ENCODE peak calls at places on chromosomes 7 and 10, in nine cellular contexts. One of them, this sample, is unnamed.

GRCh38 chr10:130491698-130492050 is 355.5 kb downstream of the GLRX3 start:
- DNase-seq in GM12865: no peak
- DNase-seq in GM20000: no peak
- DNase-seq in tibial artery: no peak
- DNase-seq in lower leg skin: no peak
- DNase-seq in mammary epithelial cell: no peak
- DNase-seq in cardiac fibroblast: no peak
- DNase-seq in epithelial cell of proximal tubule: no peak
- DNase-seq in fibroblast of the aortic adventitia: no peak
- DNase-seq in this sample: no peak

GRCh38 chr7:101915000-101915399 is 97.6 kb downstream of the CUX1 start:
- DNase-seq in GM12865: no peak
- DNase-seq in GM20000: no peak
- DNase-seq in tibial artery: no peak
- DNase-seq in lower leg skin: no peak
- DNase-seq in mammary epithelial cell: no peak
- DNase-seq in cardiac fibroblast: no peak
- DNase-seq in epithelial cell of proximal tubule: no peak
- DNase-seq in fibroblast of the aortic adventitia: no peak
- DNase-seq in this sample: no peak

GRCh38 chr7:114663502-114663901 is 248.9 kb downstream of the FOXP2 start:
- DNase-seq in GM12865: peak
- DNase-seq in GM20000: no peak
- DNase-seq in tibial artery: no peak
- DNase-seq in lower leg skin: no peak
- DNase-seq in mammary epithelial cell: peak
- DNase-seq in cardiac fibroblast: peak
- DNase-seq in epithelial cell of proximal tubule: peak
- DNase-seq in fibroblast of the aortic adventitia: peak
- DNase-seq in this sample: no peak

GRCh38 chr7:36535866-36536664 is 146.4 kb downstream of the ANLN start:
- DNase-seq in GM12865: no peak
- DNase-seq in GM20000: no peak
- DNase-seq in tibial artery: no peak
- DNase-seq in lower leg skin: no peak
- DNase-seq in mammary epithelial cell: peak
- DNase-seq in cardiac fibroblast: no peak
- DNase-seq in epithelial cell of proximal tubule: no peak
- DNase-seq in fibroblast of the aortic adventitia: no peak
- DNase-seq in this sample: no peak

GRCh38 chr7:44212018-44212417 is 11.2 kb downstream of the YKT6 start:
- DNase-seq in GM12865: no peak
- DNase-seq in GM20000: no peak
- DNase-seq in tibial artery: no peak
- DNase-seq in lower leg skin: no peak
- DNase-seq in mammary epithelial cell: no peak
- DNase-seq in cardiac fibroblast: no peak
- DNase-seq in epithelial cell of proximal tubule: no peak
- DNase-seq in fibroblast of the aortic adventitia: no peak
- DNase-seq in this sample: no peak

GRCh38 chr7:149722356-149722957 is 50.9 kb downstream of the ZNF467 start:
- DNase-seq in GM12865: no peak
- DNase-seq in GM20000: no peak
- DNase-seq in tibial artery: no peak
- DNase-seq in lower leg skin: no peak
- DNase-seq in mammary epithelial cell: no peak
- DNase-seq in cardiac fibroblast: no peak
- DNase-seq in epithelial cell of proximal tubule: no peak
- DNase-seq in fibroblast of the aortic adventitia: no peak
- DNase-seq in this sample: no peak

GRCh38 chr7:98165827-98166667 is 45.2 kb upstream of the BHLHA15 start:
- DNase-seq in GM12865: peak
- DNase-seq in GM20000: peak
- DNase-seq in tibial artery: no peak
- DNase-seq in lower leg skin: no peak
- DNase-seq in mammary epithelial cell: peak
- DNase-seq in cardiac fibroblast: peak
- DNase-seq in epithelial cell of proximal tubule: no peak
- DNase-seq in fibroblast of the aortic adventitia: peak
- DNase-seq in this sample: peak

GRCh38 chr7:14449291-14449690 is 453.3 kb downstream of the DGKB start:
- DNase-seq in GM12865: no peak
- DNase-seq in GM20000: no peak
- DNase-seq in tibial artery: no peak
- DNase-seq in lower leg skin: no peak
- DNase-seq in mammary epithelial cell: no peak
- DNase-seq in cardiac fibroblast: no peak
- DNase-seq in epithelial cell of proximal tubule: no peak
- DNase-seq in fibroblast of the aortic adventitia: no peak
- DNase-seq in this sample: no peak

GRCh38 chr10:101545898-101546297 is 42.2 kb downstream of the POLL start:
- DNase-seq in GM12865: no peak
- DNase-seq in GM20000: no peak
- DNase-seq in tibial artery: no peak
- DNase-seq in lower leg skin: no peak
- DNase-seq in mammary epithelial cell: no peak
- DNase-seq in cardiac fibroblast: no peak
- DNase-seq in epithelial cell of proximal tubule: no peak
- DNase-seq in fibroblast of the aortic adventitia: no peak
- DNase-seq in this sample: no peak

GRCh38 chr7:29998489-29998888 is 8.9 kb upstream of the SCRN1 start:
- DNase-seq in GM12865: no peak
- DNase-seq in GM20000: no peak
- DNase-seq in tibial artery: no peak
- DNase-seq in lower leg skin: no peak
- DNase-seq in mammary epithelial cell: no peak
- DNase-seq in cardiac fibroblast: no peak
- DNase-seq in epithelial cell of proximal tubule: no peak
- DNase-seq in fibroblast of the aortic adventitia: no peak
- DNase-seq in this sample: no peak

GRCh38 chr10:23514321-23514720 is 75.4 kb downstream of the OTUD1 start:
- DNase-seq in GM12865: no peak
- DNase-seq in GM20000: no peak
- DNase-seq in tibial artery: no peak
- DNase-seq in lower leg skin: no peak
- DNase-seq in mammary epithelial cell: peak
- DNase-seq in cardiac fibroblast: no peak
- DNase-seq in epithelial cell of proximal tubule: no peak
- DNase-seq in fibroblast of the aortic adventitia: no peak
- DNase-seq in this sample: no peak

GRCh38 chr7:156612930-156613329 is 27.6 kb upstream of the RNF32 start:
- DNase-seq in GM12865: peak
- DNase-seq in GM20000: no peak
- DNase-seq in tibial artery: no peak
- DNase-seq in lower leg skin: no peak
- DNase-seq in mammary epithelial cell: no peak
- DNase-seq in cardiac fibroblast: no peak
- DNase-seq in epithelial cell of proximal tubule: no peak
- DNase-seq in fibroblast of the aortic adventitia: no peak
- DNase-seq in this sample: no peak

GRCh38 chr7:26413007-26413691 is 121.5 kb downstream of the SNX10 start:
- DNase-seq in GM12865: no peak
- DNase-seq in GM20000: no peak
- DNase-seq in tibial artery: no peak
- DNase-seq in lower leg skin: no peak
- DNase-seq in mammary epithelial cell: no peak
- DNase-seq in cardiac fibroblast: no peak
- DNase-seq in epithelial cell of proximal tubule: no peak
- DNase-seq in fibroblast of the aortic adventitia: no peak
- DNase-seq in this sample: no peak

GRCh38 chr7:129612112-129613015 is 844 bp downstream of the NRF1 start:
- DNase-seq in GM12865: peak
- DNase-seq in GM20000: peak
- DNase-seq in tibial artery: peak
- DNase-seq in lower leg skin: peak
- DNase-seq in mammary epithelial cell: peak
- DNase-seq in cardiac fibroblast: peak
- DNase-seq in epithelial cell of proximal tubule: no peak
- DNase-seq in fibroblast of the aortic adventitia: peak
- DNase-seq in this sample: peak

GRCh38 chr7:80529362-80529761 is 17.5 kb upstream of the GNAT3 start:
- DNase-seq in GM12865: no peak
- DNase-seq in GM20000: no peak
- DNase-seq in tibial artery: no peak
- DNase-seq in lower leg skin: no peak
- DNase-seq in mammary epithelial cell: no peak
- DNase-seq in cardiac fibroblast: no peak
- DNase-seq in epithelial cell of proximal tubule: no peak
- DNase-seq in fibroblast of the aortic adventitia: no peak
- DNase-seq in this sample: no peak

GRCh38 chr10:119330342-119330741 is 123.0 kb downstream of the GRK5 start:
- DNase-seq in GM12865: no peak
- DNase-seq in GM20000: no peak
- DNase-seq in tibial artery: no peak
- DNase-seq in lower leg skin: no peak
- DNase-seq in mammary epithelial cell: no peak
- DNase-seq in cardiac fibroblast: no peak
- DNase-seq in epithelial cell of proximal tubule: no peak
- DNase-seq in fibroblast of the aortic adventitia: no peak
- DNase-seq in this sample: no peak

GRCh38 chr10:119335671-119336353 is 128.4 kb downstream of the GRK5 start:
- DNase-seq in GM12865: no peak
- DNase-seq in GM20000: no peak
- DNase-seq in tibial artery: no peak
- DNase-seq in lower leg skin: no peak
- DNase-seq in mammary epithelial cell: no peak
- DNase-seq in cardiac fibroblast: peak
- DNase-seq in epithelial cell of proximal tubule: no peak
- DNase-seq in fibroblast of the aortic adventitia: no peak
- DNase-seq in this sample: no peak

GRCh38 chr10:119331031-119331430 is 123.7 kb downstream of the GRK5 start:
- DNase-seq in GM12865: no peak
- DNase-seq in GM20000: no peak
- DNase-seq in tibial artery: peak
- DNase-seq in lower leg skin: no peak
- DNase-seq in mammary epithelial cell: no peak
- DNase-seq in cardiac fibroblast: no peak
- DNase-seq in epithelial cell of proximal tubule: no peak
- DNase-seq in fibroblast of the aortic adventitia: no peak
- DNase-seq in this sample: no peak

GRCh38 chr10:119336599-119336998 is 129.2 kb downstream of the GRK5 start:
- DNase-seq in GM12865: no peak
- DNase-seq in GM20000: no peak
- DNase-seq in tibial artery: no peak
- DNase-seq in lower leg skin: no peak
- DNase-seq in mammary epithelial cell: no peak
- DNase-seq in cardiac fibroblast: no peak
- DNase-seq in epithelial cell of proximal tubule: no peak
- DNase-seq in fibroblast of the aortic adventitia: no peak
- DNase-seq in this sample: no peak

DNA sequence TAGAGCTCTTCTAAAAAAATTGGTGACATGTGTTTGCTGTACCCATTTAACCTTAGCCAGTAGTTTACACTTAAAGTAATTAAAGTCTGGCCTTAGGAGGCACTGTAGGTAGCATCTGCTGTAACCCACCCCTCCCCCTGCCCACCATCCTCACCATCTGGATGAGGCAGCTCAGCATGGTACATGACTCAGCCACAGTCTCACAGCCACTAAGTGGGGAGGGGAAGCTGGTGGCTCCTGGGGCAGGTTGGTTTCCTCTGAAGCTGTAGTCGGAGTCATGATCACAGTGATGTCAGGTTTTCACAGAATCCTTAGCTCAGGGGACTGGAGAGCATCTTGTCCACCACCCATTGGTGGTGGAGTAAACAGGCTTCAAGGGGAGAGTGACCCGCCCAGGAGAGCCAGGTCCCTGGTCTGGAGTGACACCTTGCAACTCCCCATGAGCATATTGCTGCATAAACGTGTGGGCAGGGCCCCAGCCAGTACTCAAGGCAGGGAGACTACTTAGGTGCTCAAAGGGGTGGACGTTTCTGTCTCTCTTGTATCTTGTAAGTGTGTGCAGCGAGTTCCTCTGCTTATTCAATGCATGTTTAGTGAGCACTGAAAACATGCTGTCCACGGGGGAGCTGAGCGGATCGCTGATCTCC is 125.9 kb downstream of the GRK5 start:
- DNase-seq in GM12865: no peak
- DNase-seq in GM20000: no peak
- DNase-seq in tibial artery: no peak
- DNase-seq in lower leg skin: no peak
- DNase-seq in mammary epithelial cell: peak
- DNase-seq in cardiac fibroblast: no peak
- DNase-seq in epithelial cell of proximal tubule: no peak
- DNase-seq in fibroblast of the aortic adventitia: no peak
- DNase-seq in this sample: no peak
- TF ChIP-seq CTCF in GM12865: no peak
- TF ChIP-seq CTCF in GM20000: no peak
- TF ChIP-seq CTCF in tibial artery: no peak
- TF ChIP-seq CTCF in lower leg skin: no peak
- TF ChIP-seq CTCF in mammary epithelial cell: no peak
- TF ChIP-seq CTCF in cardiac fibroblast: no peak
- TF ChIP-seq CTCF in epithelial cell of proximal tubule: no peak
- TF ChIP-seq CTCF in fibroblast of the aortic adventitia: no peak
- TF ChIP-seq CTCF in this sample: no peak

GRCh38 chr10:25522946-25523608 is 348.3 kb downstream of the GPR158 start:
- DNase-seq in GM12865: no peak
- DNase-seq in GM20000: no peak
- DNase-seq in tibial artery: no peak
- DNase-seq in lower leg skin: no peak
- DNase-seq in mammary epithelial cell: peak
- DNase-seq in cardiac fibroblast: peak
- DNase-seq in epithelial cell of proximal tubule: no peak
- DNase-seq in fibroblast of the aortic adventitia: peak
- DNase-seq in this sample: no peak
- TF ChIP-seq CTCF in GM12865: peak
- TF ChIP-seq CTCF in GM20000: no peak
- TF ChIP-seq CTCF in tibial artery: no peak
- TF ChIP-seq CTCF in lower leg skin: no peak
- TF ChIP-seq CTCF in mammary epithelial cell: no peak
- TF ChIP-seq CTCF in cardiac fibroblast: peak
- TF ChIP-seq CTCF in epithelial cell of proximal tubule: peak
- TF ChIP-seq CTCF in fibroblast of the aortic adventitia: peak
- TF ChIP-seq CTCF in this sample: no peak

GRCh38 chr7:139592801-139593461 is 69.4 kb downstream of the CLEC2L start:
- DNase-seq in GM12865: no peak
- DNase-seq in GM20000: no peak
- DNase-seq in tibial artery: no peak
- DNase-seq in lower leg skin: no peak
- DNase-seq in mammary epithelial cell: no peak
- DNase-seq in cardiac fibroblast: no peak
- DNase-seq in epithelial cell of proximal tubule: no peak
- DNase-seq in fibroblast of the aortic adventitia: no peak
- DNase-seq in this sample: no peak
- TF ChIP-seq CTCF in GM12865: no peak
- TF ChIP-seq CTCF in GM20000: no peak
- TF ChIP-seq CTCF in tibial artery: no peak
- TF ChIP-seq CTCF in lower leg skin: no peak
- TF ChIP-seq CTCF in mammary epithelial cell: no peak
- TF ChIP-seq CTCF in cardiac fibroblast: no peak
- TF ChIP-seq CTCF in epithelial cell of proximal tubule: no peak
- TF ChIP-seq CTCF in fibroblast of the aortic adventitia: no peak
- TF ChIP-seq CTCF in this sample: no peak

DNA sequence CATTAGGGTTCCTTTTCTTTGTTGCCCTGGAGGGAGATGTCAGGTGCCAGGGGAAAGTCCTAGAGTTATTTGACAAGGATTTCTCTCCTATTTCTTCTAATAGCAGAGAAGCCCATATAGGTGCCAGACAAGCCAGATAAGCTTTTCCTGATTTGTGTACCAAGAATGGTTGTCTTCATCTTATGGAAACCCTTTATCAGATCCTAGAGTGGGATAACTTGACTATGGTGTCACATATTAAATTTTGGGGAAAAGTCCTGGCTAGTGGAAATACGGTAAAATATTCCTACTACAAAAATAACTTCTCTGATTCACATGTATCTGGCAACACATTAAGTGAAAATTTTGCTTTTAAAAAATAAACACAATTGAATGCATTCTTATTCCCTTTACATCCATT is 1.2 kb downstream of the OR2A12 start:
- DNase-seq in GM12865: no peak
- DNase-seq in GM20000: no peak
- DNase-seq in tibial artery: no peak
- DNase-seq in lower leg skin: no peak
- DNase-seq in mammary epithelial cell: no peak
- DNase-seq in cardiac fibroblast: no peak
- DNase-seq in epithelial cell of proximal tubule: no peak
- DNase-seq in fibroblast of the aortic adventitia: no peak
- DNase-seq in this sample: no peak
- TF ChIP-seq CTCF in GM12865: no peak
- TF ChIP-seq CTCF in GM20000: no peak
- TF ChIP-seq CTCF in tibial artery: no peak
- TF ChIP-seq CTCF in lower leg skin: no peak
- TF ChIP-seq CTCF in mammary epithelial cell: no peak
- TF ChIP-seq CTCF in cardiac fibroblast: no peak
- TF ChIP-seq CTCF in epithelial cell of proximal tubule: no peak
- TF ChIP-seq CTCF in fibroblast of the aortic adventitia: no peak
- TF ChIP-seq CTCF in this sample: no peak